ENCODE peak calls at places on chromosomes 12 and 14, in eight cellular contexts. X is GM12878, I is GM23338, E is HCT116, T is Panc1, V is HepG2, R is upper lobe of left lung, O is K562. A is an unnamed sample.

GRCh38 chr14:78090820-78091219 is 79.4 kb upstream of the NRXN3 start:
- ATAC-seq in R (no peak), O (no peak), I (no peak), T (no peak), V (peak; percentile 79), X (no peak), E (no peak), A (no peak)

GRCh38 chr14:88030079-88030478 is 25.1 kb downstream of the GPR65 start:
- ATAC-seq in V (no peak), R (no peak), E (no peak), I (no peak), O (no peak), T (no peak), X (no peak), A (no peak)

GRCh38 chr12:109082751-109083150 is 10.5 kb downstream of the ALKBH2 start:
- ATAC-seq in R (no peak), X (no peak), V (no peak), E (no peak), T (no peak), I (no peak), O (no peak), A (no peak)

GRCh38 chr12:68042212-68042699 is 53.0 kb downstream of the IFNG-AS1 start:
- ATAC-seq in R (no peak), O (no peak), T (no peak), V (no peak), I (no peak), X (peak; percentile 89), E (peak; percentile 42), A (no peak)

GRCh38 chr12:6935221-6935550 is 7.4 kb downstream of the ATN1 start:
- ATAC-seq in R (no peak), O (no peak), I (no peak), X (no peak), E (no peak), V (no peak), T (no peak), A (no peak)

GRCh38 chr12:31317471-31318397 is 8.2 kb downstream of the SINHCAF start:
- ATAC-seq in E (no peak), R (no peak), X (peak; percentile 44), O (peak; percentile 10), T (peak; percentile 62), V (no peak), I (no peak), A (no peak)

GRCh38 chr12:645563-646071 is 17.6 kb downstream of the NINJ2 start:
- ATAC-seq in O (peak; percentile 68), V (peak; percentile 63), I (no peak), E (peak; percentile 32), X (no peak), R (no peak), T (peak; percentile 74), A (peak; percentile 31)

GRCh38 chr12:24534632-24535031 is 414.3 kb downstream of the BCAT1 start:
- ATAC-seq in I (peak; percentile 69), R (no peak), E (no peak), X (no peak), O (no peak), T (no peak), V (no peak), A (no peak)

GRCh38 chr14:94342334-94342934 is 19.3 kb upstream of the SERPINA6 start:
- ATAC-seq in R (peak; percentile 77), T (peak; percentile 85), X (no peak), I (no peak), V (peak; percentile 25), O (no peak), E (peak; percentile 78), A (peak; percentile 74)

GRCh38 chr14:93009471-93010117 is 86.6 kb downstream of the CHGA start:
- ATAC-seq in O (no peak), R (no peak), X (no peak), T (no peak), I (no peak), E (no peak), V (no peak), A (peak; percentile 55)

GRCh38 chr14:32319368-32320049 is 9.6 kb upstream of the AKAP6 start:
- ATAC-seq in O (no peak), V (no peak), R (no peak), X (no peak), T (no peak), E (no peak), I (no peak), A (no peak)

GRCh38 chr14:99229654-99230215 is 42.3 kb downstream of the BCL11B start:
- ATAC-seq in X (no peak), V (no peak), I (no peak), E (no peak), T (no peak), R (no peak), O (no peak), A (no peak)

GRCh38 chr14:48937796-48938195 is 648.4 kb downstream of the RPS29 start:
- ATAC-seq in E (no peak), T (no peak), V (no peak), I (no peak), O (no peak), R (no peak), X (no peak), A (peak; percentile 65)

GRCh38 chr12:96824074-96824837 is 82.8 kb upstream of the NEDD1 start:
- ATAC-seq in T (no peak), R (no peak), O (no peak), E (no peak), V (no peak), I (no peak), X (no peak), A (no peak)

GRCh38 chr14:89067293-89067972 is 243.0 kb downstream of the TTC8 start:
- ATAC-seq in O (no peak), X (no peak), E (no peak), T (no peak), R (peak; percentile 40), V (no peak), I (peak; percentile 58), A (no peak)

GRCh38 chr14:24237463-24237955 is 4.8 kb downstream of the GMPR2 start:
- ATAC-seq in I (no peak), R (no peak), X (no peak), T (no peak), V (no peak), O (no peak), E (no peak), A (no peak)

GRCh38 chr14:77593501-77593911 is 22.9 kb downstream of the SPTLC2 start:
- ATAC-seq in V (no peak), I (no peak), T (no peak), O (peak; percentile 36), E (no peak), X (peak; percentile 84), R (no peak), A (no peak)

GRCh38 chr12:13592063-13592942 is 389.1 kb downstream of the GRIN2B start:
- ATAC-seq in V (no peak), E (peak; percentile 61), O (no peak), X (peak; percentile 86), T (no peak), R (no peak), I (no peak), A (no peak)

GRCh38 chr12:52277486-52278245 is 3.2 kb downstream of the KRT86 start:
- ATAC-seq in X (peak; percentile 18), R (no peak), V (no peak), E (no peak), I (no peak), T (no peak), O (no peak), A (no peak)

GRCh38 chr12:43760396-43760795 is 1.6 kb downstream of the IRAK4 start:
- ATAC-seq in R (no peak), T (no peak), X (no peak), V (no peak), I (no peak), E (no peak), O (peak; percentile 6), A (no peak)
- TF ChIP-seq POLR2AphosphoS5 in R (no peak), T (no peak), X (no peak), V (no peak), I (no peak), E (no peak), O (no peak), A (no peak)

GRCh38 chr14:54221432-54221803 is 175.4 kb upstream of the CDKN3 start:
- ATAC-seq in E (no peak), I (no peak), O (no peak), X (peak; percentile 48), V (no peak), R (no peak), T (no peak), A (no peak)

GRCh38 chr14:54220697-54221431 is 175.9 kb upstream of the CDKN3 start:
- ATAC-seq in I (no peak), V (no peak), O (no peak), X (no peak), R (no peak), E (no peak), T (no peak), A (no peak)

GRCh38 chr14:54223978-54224377 is 172.8 kb upstream of the CDKN3 start:
- ATAC-seq in T (no peak), O (no peak), I (no peak), X (no peak), R (no peak), E (no peak), V (no peak), A (no peak)

GRCh38 chr14:54220122-54220691 is 176.6 kb upstream of the CDKN3 start:
- ATAC-seq in I (peak; percentile 66), T (no peak), R (no peak), O (no peak), E (no peak), X (no peak), V (no peak), A (peak; percentile 69)

DNA sequence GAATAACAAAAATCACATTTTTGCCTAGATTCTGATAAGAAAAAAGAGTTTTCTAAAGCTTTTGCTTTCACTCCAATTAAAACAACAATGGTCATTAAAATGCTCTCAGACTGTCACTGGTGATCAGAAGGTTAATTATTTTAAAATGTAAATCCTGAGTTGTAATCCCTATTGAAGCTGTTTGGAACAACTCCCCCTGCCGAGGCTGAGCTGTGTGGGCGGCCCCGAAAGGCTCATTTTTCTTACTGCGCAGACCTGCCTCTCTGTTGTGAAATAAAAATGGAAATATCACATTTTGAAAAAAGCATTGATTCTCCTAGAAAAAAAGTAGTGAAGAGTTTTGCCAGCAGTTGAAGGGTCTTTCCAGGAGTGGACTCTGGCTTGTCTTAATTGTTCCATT is 174.8 kb upstream of the CDKN3 start:
- ATAC-seq in E (no peak), I (no peak), X (no peak), V (no peak), O (no peak), R (no peak), T (no peak), A (no peak)
- TF ChIP-seq CTCF in E (no peak), I (no peak), X (no peak), V (no peak), O (no peak), R (no peak), T (no peak), A (no peak)

GRCh38 chr12:123069436-123070266 is 81.2 kb downstream of the PITPNM2 start:
- ATAC-seq in X (no peak), T (no peak), I (no peak), V (peak; percentile 87), E (no peak), R (no peak), O (no peak), A (no peak)
- H3K4me3 ChIP-seq in X (no peak overlapping the region), T (no peak overlapping the region), I (no peak overlapping the region), V (peak overlapping the region; percentile 28), E (no peak overlapping the region), R (no peak overlapping the region), O (no peak overlapping the region), A (no peak overlapping the region)

GRCh38 chr12:123421314-123421713 is 15.2 kb downstream of the RILPL2 start:
- ATAC-seq in T (no peak), R (no peak), I (peak; percentile 68), E (peak; percentile 63), O (peak; percentile 69), X (no peak), V (no peak), A (no peak)

GRCh38 chr12:123431951-123432886 is 4.3 kb downstream of the RILPL2 start:
- ATAC-seq in R (no peak), E (no peak), X (peak; percentile 49), V (no peak), T (no peak), O (no peak), I (no peak), A (no peak)

GRCh38 chr12:123427036-123427769 is 9.3 kb downstream of the RILPL2 start:
- ATAC-seq in O (no peak), I (no peak), X (peak; percentile 90), V (no peak), E (no peak), R (no peak), T (no peak), A (no peak)
- TF ChIP-seq POLR2AphosphoS5 in O (no peak), I (no peak), X (peak; percentile 47), V (no peak), E (no peak), R (no peak), T (no peak), A (no peak)

A was measured in gastroesophageal sphincter.